ENCODE peak calls at places on chromosomes 3 and 15, in eight cellular contexts. G is fibroblast of lung, U is uterus, O is astrocyte of the spinal cord, F is epithelial cell of esophagus, D is neural progenitor cell, E is psoas muscle, A is brain microvascular endothelial cell. N is an unnamed sample.

GRCh38 chr3:119223511-119223910 is 17.2 kb downstream of the B4GALT4 start:
- DNase-seq in G (no peak), U (no peak), O (no peak), F (no peak), D (no peak), E (no peak), A (no peak), N (no peak)

GRCh38 chr3:54670269-54671000 is 257.4 kb downstream of the LRTM1 start:
- DNase-seq in G (no peak), U (no peak), O (no peak), F (no peak), D (peak), E (no peak), A (no peak), N (no peak)

GRCh38 chr15:34650177-34650576 is 66.7 kb upstream of the GOLGA8B start:
- DNase-seq in G (peak), U (no peak), O (peak), F (peak), D (no peak), E (no peak), A (peak), N (no peak)

GRCh38 chr3:108051005-108051404 is 39.8 kb downstream of the CD47 start:
- DNase-seq in G (peak), U (no peak), O (no peak), F (peak), D (no peak), E (no peak), A (peak), N (no peak)

GRCh38 chr3:171640520-171641412 is 169.5 kb downstream of the PLD1 start:
- DNase-seq in G (peak), U (no peak), O (peak), F (peak), D (peak), E (no peak), A (peak), N (no peak)

GRCh38 chr3:33787328-33788009 is 11.0 kb upstream of the PDCD6IP start:
- DNase-seq in G (peak), U (peak), O (peak), F (peak), D (peak), E (no peak), A (peak), N (peak)

GRCh38 chr15:63250312-63250965 is 27.0 kb upstream of the APH1B start:
- DNase-seq in G (peak), U (no peak), O (peak), F (peak), D (no peak), E (no peak), A (peak), N (peak)

GRCh38 chr3:186217820-186218164 is 108.9 kb upstream of the ETV5 start:
- DNase-seq in G (peak), U (no peak), O (no peak), F (peak), D (no peak), E (no peak), A (no peak), N (no peak)

GRCh38 chr3:9225268-9225667 is 24.2 kb downstream of the SRGAP3 start:
- DNase-seq in G (no peak), U (no peak), O (no peak), F (no peak), D (no peak), E (no peak), A (no peak), N (no peak)

GRCh38 chr3:9223683-9224082 is 25.8 kb downstream of the SRGAP3 start:
- DNase-seq in G (no peak), U (no peak), O (no peak), F (no peak), D (no peak), E (no peak), A (no peak), N (no peak)

GRCh38 chr3:9222956-9223639 is 26.3 kb downstream of the SRGAP3 start:
- DNase-seq in G (peak), U (no peak), O (no peak), F (no peak), D (no peak), E (no peak), A (no peak), N (no peak)

GRCh38 chr3:9226326-9226725 is 23.1 kb downstream of the SRGAP3 start:
- DNase-seq in G (peak), U (peak), O (peak), F (peak), D (no peak), E (no peak), A (peak), N (peak)

GRCh38 chr3:9224490-9224889 is 25.0 kb downstream of the SRGAP3 start:
- DNase-seq in G (peak), U (no peak), O (no peak), F (peak), D (no peak), E (no peak), A (peak), N (no peak)
- TF ChIP-seq CTCF in G (no peak), U (no peak), O (no peak), F (no peak), D (no peak), E (no peak), A (peak), N (peak)

GRCh38 chr15:57607570-57608000 is 15.9 kb downstream of the MYZAP start:
- DNase-seq in G (peak), U (no peak), O (peak), F (peak), D (no peak), E (peak), A (peak), N (no peak)

GRCh38 chr15:57606816-57607215 is 15.1 kb downstream of the MYZAP start:
- DNase-seq in G (no peak), U (no peak), O (no peak), F (no peak), D (no peak), E (no peak), A (no peak), N (no peak)

GRCh38 chr15:57611938-57612337 is 20.2 kb downstream of the MYZAP start:
- DNase-seq in G (no peak), U (peak), O (peak), F (peak), D (peak), E (no peak), A (no peak), N (no peak)

GRCh38 chr15:57610130-57610529 is 18.4 kb downstream of the MYZAP start:
- DNase-seq in G (peak), U (peak), O (peak), F (peak), D (no peak), E (peak), A (peak), N (peak)

GRCh38 chr15:57611119-57611518 is 19.4 kb downstream of the MYZAP start:
- DNase-seq in G (no peak), U (no peak), O (no peak), F (no peak), D (no peak), E (no peak), A (no peak), N (no peak)
- H3K4me3 ChIP-seq in G (no peak), U (no peak), O (no peak), F (no peak), D (no peak), E (no peak), A (no peak), N (no peak)

DNA sequence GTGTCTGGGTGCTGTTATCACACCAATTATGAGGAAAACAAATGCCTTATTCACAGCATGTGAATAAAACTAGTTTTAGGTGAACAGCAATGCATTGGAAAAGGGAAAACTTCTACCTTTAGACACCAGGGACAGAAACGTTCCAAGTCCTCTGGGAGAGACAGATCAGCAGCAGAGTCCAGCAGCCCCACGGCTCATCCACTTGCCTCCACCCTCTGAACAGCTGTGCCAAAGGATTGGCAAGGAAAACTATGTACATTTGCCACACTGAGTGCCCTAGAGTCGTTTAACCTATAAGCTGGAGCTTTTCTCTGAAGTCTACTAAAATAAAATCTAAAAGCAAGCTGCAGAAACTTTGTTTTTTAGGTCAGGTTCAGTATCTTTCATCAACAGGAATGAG is 107.7 kb upstream of the EIF1B start:
- DNase-seq in G (no peak), U (no peak), O (no peak), F (no peak), D (no peak), E (no peak), A (no peak), N (no peak)
- TF ChIP-seq CTCF in G (no peak), U (no peak), O (no peak), F (no peak), D (no peak), E (no peak), A (no peak), N (no peak)

GRCh38 chr15:39919740-39920509 is at the start of gene GPR176:
- DNase-seq in G (peak), U (peak), O (peak), F (peak), D (peak), E (peak), A (peak), N (no peak)

GRCh38 chr15:39919396-39919739 is 698 bp downstream of the GPR176 start:
- DNase-seq in G (no peak), U (no peak), O (no peak), F (no peak), D (peak), E (no peak), A (no peak), N (no peak)

GRCh38 chr15:39921274-39921638 is 1.2 kb upstream of the GPR176 start:
- DNase-seq in G (no peak), U (no peak), O (no peak), F (no peak), D (no peak), E (no peak), A (no peak), N (no peak)

GRCh38 chr15:39918688-39919385 is 1.2 kb downstream of the GPR176 start:
- DNase-seq in G (peak), U (no peak), O (peak), F (peak), D (no peak), E (no peak), A (peak), N (peak)

GRCh38 chr15:39920510-39921273 is 626 bp upstream of the GPR176 start:
- DNase-seq in G (peak), U (peak), O (peak), F (peak), D (peak), E (peak), A (peak), N (no peak)
- H3K4me3 ChIP-seq in G (peak), U (peak), O (peak), F (peak), D (peak), E (peak), A (peak), N (peak)

DNA sequence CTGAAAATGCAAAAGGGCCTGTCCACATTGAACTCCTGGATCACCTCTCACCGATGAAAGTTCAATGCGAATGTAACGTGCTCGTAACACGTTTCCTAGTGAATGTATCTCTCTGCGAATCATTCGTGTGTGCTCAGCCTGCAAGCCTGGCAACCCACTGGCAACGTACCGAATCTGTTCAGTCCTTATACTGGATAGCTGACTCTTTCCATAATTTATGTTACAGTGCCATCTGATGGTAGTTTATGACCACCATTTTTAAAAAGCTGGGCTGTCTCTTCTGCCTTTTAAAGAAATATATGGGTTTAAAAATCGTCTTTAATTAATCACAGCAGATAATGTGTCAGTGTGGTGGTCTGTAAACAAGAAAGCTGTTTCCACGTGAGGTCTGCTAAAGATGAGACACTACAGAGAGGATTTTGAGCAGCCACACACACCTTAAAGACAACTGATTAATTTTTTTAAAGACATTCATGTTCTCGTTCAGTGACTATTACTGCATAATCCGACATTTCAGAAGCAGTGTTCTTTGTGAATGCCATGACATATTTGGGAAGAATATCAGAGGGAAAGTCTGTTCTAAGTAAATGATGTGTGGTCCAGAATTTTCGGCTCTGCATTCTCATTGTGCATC is 69.4 kb upstream of the FOXP1 start:
- DNase-seq in G (peak), U (peak), O (peak), F (peak), D (peak), E (no peak), A (peak), N (peak)
- TF ChIP-seq CTCF in G (peak), U (peak), O (peak), F (peak), D (peak), E (peak), A (peak), N (peak)

GRCh38 chr3:59759298-59760169 is 709.7 kb upstream of the CFAP20DC start:
- DNase-seq in G (peak), U (no peak), O (no peak), F (peak), D (no peak), E (no peak), A (no peak), N (no peak)
- H3K4me3 ChIP-seq in G (no peak), U (no peak), O (no peak), F (no peak), D (no peak), E (no peak), A (no peak), N (no peak)

GRCh38 chr3:126737527-126737926 is 33.5 kb downstream of the CHCHD6 start:
- DNase-seq in G (no peak), U (no peak), O (no peak), F (no peak), D (no peak), E (no peak), A (no peak), N (no peak)
- TF ChIP-seq CTCF in G (no peak), U (no peak), O (peak), F (no peak), D (peak), E (no peak), A (peak), N (no peak)

N was measured in astrocyte of the cerebellum.